ENCODE peak calls at places on chromosomes 4 and X, in eight cellular contexts. V is GM23338, W is neural progenitor cell, K is hepatocyte, S is fibroblast of lung, O is IMR-90, G is A549, J is mesenchymal stem cell. N is an unnamed sample.

GRCh38 chr4:172547724-172548123 is 620.9 kb upstream of the GALNT7 start:
- DNase-seq in V (no peak), W (no peak), K (no peak), S (no peak), O (no peak), G (no peak), J (peak), N (no peak)

GRCh38 chr4:1357356-1358248 is 10.6 kb downstream of the UVSSA start:
- DNase-seq in V (no peak), W (no peak), K (no peak), S (no peak), O (no peak), G (no peak), J (no peak), N (no peak)

GRCh38 chrX:11478036-11478435 is 184.8 kb downstream of the AMELX start:
- DNase-seq in V (no peak), W (no peak), K (no peak), S (no peak), O (no peak), G (no peak), J (peak), N (no peak)

GRCh38 chr4:146329042-146329716 is 114.8 kb downstream of the REELD1 start:
- DNase-seq in V (no peak), W (no peak), K (no peak), S (peak), O (peak), G (no peak), J (peak), N (peak)

GRCh38 chrX:118961866-118962560 is 12.4 kb upstream of the LONRF3 start:
- DNase-seq in V (no peak), W (no peak), K (no peak), S (no peak), O (no peak), G (no peak), J (no peak), N (no peak)

GRCh38 chrX:120840826-120841225 is 34.8 kb downstream of the CT47B1 start:
- DNase-seq in V (no peak), W (no peak), K (no peak), S (peak), O (no peak), G (no peak), J (no peak), N (peak)

GRCh38 chr4:77193511-77194236 is 36.7 kb downstream of the CCNG2 start:
- DNase-seq in V (peak), W (peak), K (no peak), S (no peak), O (no peak), G (no peak), J (peak), N (no peak)

GRCh38 chrX:137549846-137550534 is 15.9 kb upstream of the ZIC3 start:
- DNase-seq in V (peak), W (peak), K (no peak), S (no peak), O (no peak), G (no peak), J (no peak), N (no peak)

GRCh38 chr4:139574641-139575040 is 18.6 kb upstream of the SETD7 start:
- DNase-seq in V (no peak), W (no peak), K (no peak), S (no peak), O (no peak), G (no peak), J (no peak), N (no peak)

GRCh38 chr4:150265806-150266205 is 187.6 kb downstream of the DCLK2 start:
- DNase-seq in V (no peak), W (no peak), K (no peak), S (peak), O (no peak), G (no peak), J (no peak), N (peak)

GRCh38 chrX:22968494-22968893 is 31.3 kb upstream of the DDX53 start:
- DNase-seq in V (peak), W (no peak), K (no peak), S (no peak), O (no peak), G (no peak), J (no peak), N (no peak)

GRCh38 chrX:74420194-74421035 is 878 bp upstream of the SLC16A2 start:
- DNase-seq in V (peak), W (peak), K (peak), S (peak), O (peak), G (peak), J (peak), N (peak)

GRCh38 chr4:119626420-119626819 is 2.2 kb downstream of the PDE5A start:
- DNase-seq in V (no peak), W (no peak), K (no peak), S (no peak), O (no peak), G (no peak), J (peak), N (no peak)

GRCh38 chrX:120450163-120450562 is 18.9 kb downstream of the LAMP2 start:
- DNase-seq in V (peak), W (peak), K (no peak), S (no peak), O (no peak), G (no peak), J (no peak), N (no peak)

GRCh38 chr4:10102193-10102980 is 14.2 kb downstream of the WDR1 start:
- DNase-seq in V (no peak), W (peak), K (no peak), S (peak), O (no peak), G (no peak), J (no peak), N (no peak)

GRCh38 chr4:152316969-152317368 is 218.9 kb downstream of the FBXW7 start:
- DNase-seq in V (no peak), W (no peak), K (no peak), S (peak), O (peak), G (no peak), J (peak), N (peak)

GRCh38 chr4:158280856-158281255 is 70.6 kb downstream of the TMEM144 start:
- DNase-seq in V (no peak), W (no peak), K (no peak), S (no peak), O (no peak), G (no peak), J (no peak), N (no peak)

GRCh38 chr4:74311696-74312313 is 3.5 kb downstream of the EPGN start:
- DNase-seq in V (peak), W (peak), K (peak), S (peak), O (peak), G (peak), J (peak), N (peak)

GRCh38 chr4:20805716-20806115 is 105.5 kb downstream of the PACRGL start:
- DNase-seq in V (no peak), W (no peak), K (no peak), S (no peak), O (no peak), G (no peak), J (no peak), N (no peak)

GRCh38 chr4:175998782-175999181 is 66.9 kb upstream of the WDR17 start:
- DNase-seq in V (peak), W (peak), K (no peak), S (no peak), O (no peak), G (no peak), J (no peak), N (peak)

GRCh38 chrX:54640721-54641120 is 110.7 kb downstream of the GNL3L start:
- DNase-seq in V (peak), W (no peak), K (peak), S (no peak), O (no peak), G (no peak), J (peak), N (no peak)

GRCh38 chr4:163895369-163896005 is 401.0 kb downstream of the TMA16 start:
- DNase-seq in V (no peak), W (no peak), K (no peak), S (no peak), O (no peak), G (no peak), J (no peak), N (no peak)

GRCh38 chr4:179595671-179596410 is 2153.6 kb upstream of the AGA start:
- DNase-seq in V (no peak), W (no peak), K (no peak), S (peak), O (peak), G (no peak), J (peak), N (peak)

GRCh38 chrX:102154218-102154860 is 1.4 kb downstream of the BEX5 start:
- DNase-seq in V (peak), W (peak), K (no peak), S (no peak), O (no peak), G (no peak), J (no peak), N (no peak)

GRCh38 chr4:55078987-55079386 is 46.4 kb downstream of the KDR start:
- DNase-seq in V (no peak), W (peak), K (no peak), S (peak), O (peak), G (no peak), J (no peak), N (peak)

GRCh38 chr4:38230121-38230728 is 270.0 kb downstream of the PTTG2 start:
- DNase-seq in V (no peak), W (no peak), K (peak), S (no peak), O (no peak), G (no peak), J (peak), N (no peak)

GRCh38 chr4:81257021-81257420 is 42.0 kb upstream of the PRKG2 start:
- DNase-seq in V (no peak), W (no peak), K (no peak), S (peak), O (peak), G (no peak), J (no peak), N (peak)

GRCh38 chr4:3703677-3704521 is 62.3 kb upstream of the ADRA2C start:
- DNase-seq in V (peak), W (peak), K (no peak), S (no peak), O (no peak), G (no peak), J (no peak), N (no peak)

GRCh38 chr4:2261110-2261852 is 628 bp downstream of the MXD4 start:
- DNase-seq in V (peak), W (peak), K (peak), S (peak), O (peak), G (peak), J (peak), N (peak)

GRCh38 chr4:26029512-26030131 is 115.6 kb downstream of the SMIM20 start:
- DNase-seq in V (no peak), W (peak), K (no peak), S (no peak), O (no peak), G (no peak), J (no peak), N (no peak)

GRCh38 chrX:132671229-132671641 is 182.4 kb upstream of the MBNL3 start:
- DNase-seq in V (peak), W (peak), K (no peak), S (peak), O (peak), G (no peak), J (peak), N (peak)

GRCh38 chr4:184481544-184481943 is 7.2 kb upstream of the IRF2 start:
- DNase-seq in V (no peak), W (no peak), K (no peak), S (no peak), O (no peak), G (no peak), J (no peak), N (no peak)
- H3K4me2 ChIP-seq in V (no peak), W (no peak), K (no peak), S (no peak), O (no peak), G (no peak), J (no peak), N (no peak)

DNA sequence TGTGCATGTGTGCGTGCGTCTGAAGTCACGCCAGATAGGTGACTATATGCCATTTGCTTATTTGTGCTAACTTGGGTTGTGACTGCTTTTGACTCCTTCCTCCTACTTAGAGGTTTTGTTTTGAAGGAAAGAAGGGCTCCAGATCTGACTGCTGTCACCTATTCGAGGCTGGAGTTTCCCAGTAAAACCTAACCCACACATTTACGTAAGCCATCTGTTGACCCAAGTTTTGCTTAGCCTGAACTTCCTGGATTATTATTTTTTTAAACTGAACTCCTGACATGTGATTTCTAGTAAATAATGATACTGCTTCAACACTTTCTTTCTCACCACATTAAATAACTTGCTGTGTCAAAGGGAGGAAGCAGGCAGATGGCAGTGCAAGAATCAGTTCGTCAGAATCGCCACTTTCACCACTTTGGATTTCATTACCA is 41.5 kb downstream of the DTHD1 start:
- DNase-seq in V (no peak), W (no peak), K (no peak), S (no peak), O (no peak), G (no peak), J (no peak), N (no peak)
- H3K4me2 ChIP-seq in V (no peak), W (no peak), K (no peak), S (no peak), O (no peak), G (no peak), J (no peak), N (no peak)

GRCh38 chr4:112213091-112213490 is 18.5 kb upstream of the AP1AR start:
- DNase-seq in V (no peak), W (no peak), K (peak), S (peak), O (no peak), G (no peak), J (no peak), N (no peak)

GRCh38 chr4:112219826-112220366 is 11.7 kb upstream of the AP1AR start:
- DNase-seq in V (no peak), W (no peak), K (no peak), S (no peak), O (no peak), G (no peak), J (no peak), N (no peak)

GRCh38 chr4:112210777-112211176 is 20.8 kb upstream of the AP1AR start:
- DNase-seq in V (no peak), W (no peak), K (no peak), S (no peak), O (no peak), G (no peak), J (no peak), N (no peak)

GRCh38 chr4:112213850-112214249 is 17.7 kb upstream of the AP1AR start:
- DNase-seq in V (no peak), W (no peak), K (no peak), S (peak), O (peak), G (no peak), J (peak), N (peak)

GRCh38 chr4:112214397-112215264 is 17.0 kb upstream of the AP1AR start:
- DNase-seq in V (peak), W (no peak), K (peak), S (peak), O (peak), G (peak), J (peak), N (peak)
- H3K4me2 ChIP-seq in V (no peak), W (no peak), K (no peak), S (peak), O (no peak), G (no peak), J (no peak), N (no peak)

DNA sequence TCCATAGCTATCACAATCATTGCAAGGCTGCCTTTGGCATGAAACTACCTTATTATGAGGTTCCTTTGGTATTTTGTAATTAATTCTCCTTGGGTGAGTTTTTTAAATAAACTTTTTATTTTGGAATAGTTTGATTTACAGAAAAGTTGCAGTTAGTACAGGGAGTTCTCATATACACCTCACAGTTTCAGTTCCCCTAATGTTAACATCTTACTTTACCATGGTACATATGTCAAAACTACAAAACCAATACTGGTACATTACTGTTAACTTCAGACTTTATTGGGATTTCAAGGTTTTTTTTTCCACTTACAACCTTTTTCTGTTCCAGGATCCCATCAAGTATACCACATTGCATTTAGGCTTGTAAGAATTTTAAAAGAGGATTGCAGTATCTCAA is 52.0 kb upstream of the RGN start:
- DNase-seq in V (no peak), W (no peak), K (no peak), S (no peak), O (no peak), G (no peak), J (no peak), N (no peak)
- H3K4me2 ChIP-seq in V (no peak), W (no peak), K (no peak), S (no peak), O (no peak), G (no peak), J (no peak), N (no peak)

GRCh38 chrX:123422875-123423274 is 238.8 kb downstream of the GRIA3 start:
- DNase-seq in V (peak), W (peak), K (peak), S (peak), O (peak), G (peak), J (peak), N (no peak)

GRCh38 chrX:123424546-123424945 is 240.5 kb downstream of the GRIA3 start:
- DNase-seq in V (no peak), W (no peak), K (no peak), S (peak), O (peak), G (no peak), J (peak), N (peak)

GRCh38 chrX:123425471-123425870 is 241.4 kb downstream of the GRIA3 start:
- DNase-seq in V (no peak), W (no peak), K (no peak), S (no peak), O (no peak), G (no peak), J (no peak), N (no peak)

GRCh38 chrX:123425904-123426303 is 241.8 kb downstream of the GRIA3 start:
- DNase-seq in V (no peak), W (no peak), K (no peak), S (peak), O (no peak), G (no peak), J (no peak), N (peak)
- H3K4me2 ChIP-seq in V (no peak), W (no peak), K (no peak), S (peak), O (no peak), G (no peak), J (no peak), N (peak)

GRCh38 chr4:52823478-52824092 is 38.5 kb upstream of the RASL11B start:
- DNase-seq in V (no peak), W (no peak), K (no peak), S (peak), O (peak), G (no peak), J (peak), N (peak)

GRCh38 chr4:52822583-52823477 is 39.3 kb upstream of the RASL11B start:
- DNase-seq in V (no peak), W (no peak), K (no peak), S (peak), O (peak), G (no peak), J (peak), N (peak)

GRCh38 chr4:52824270-52824602 is 37.9 kb upstream of the RASL11B start:
- DNase-seq in V (no peak), W (no peak), K (no peak), S (no peak), O (no peak), G (no peak), J (no peak), N (no peak)

GRCh38 chr4:52824603-52825310 is 37.4 kb upstream of the RASL11B start:
- DNase-seq in V (no peak), W (peak), K (peak), S (peak), O (peak), G (no peak), J (peak), N (peak)

GRCh38 chr4:52825311-52826090 is 36.6 kb upstream of the RASL11B start:
- DNase-seq in V (no peak), W (no peak), K (no peak), S (no peak), O (peak), G (no peak), J (peak), N (no peak)
- H3K4me2 ChIP-seq in V (no peak), W (no peak), K (no peak), S (no peak), O (peak), G (no peak), J (no peak), N (peak)

GRCh38 chrX:130263016-130263415 is 5.7 kb downstream of the ZNF280C start:
- DNase-seq in V (no peak), W (no peak), K (no peak), S (no peak), O (peak), G (no peak), J (no peak), N (no peak)

GRCh38 chrX:130260316-130260715 is 8.4 kb downstream of the ZNF280C start:
- DNase-seq in V (no peak), W (no peak), K (no peak), S (peak), O (peak), G (no peak), J (peak), N (peak)

GRCh38 chrX:130264573-130264972 is 4.1 kb downstream of the ZNF280C start:
- DNase-seq in V (no peak), W (no peak), K (no peak), S (peak), O (peak), G (no peak), J (no peak), N (no peak)

DNA sequence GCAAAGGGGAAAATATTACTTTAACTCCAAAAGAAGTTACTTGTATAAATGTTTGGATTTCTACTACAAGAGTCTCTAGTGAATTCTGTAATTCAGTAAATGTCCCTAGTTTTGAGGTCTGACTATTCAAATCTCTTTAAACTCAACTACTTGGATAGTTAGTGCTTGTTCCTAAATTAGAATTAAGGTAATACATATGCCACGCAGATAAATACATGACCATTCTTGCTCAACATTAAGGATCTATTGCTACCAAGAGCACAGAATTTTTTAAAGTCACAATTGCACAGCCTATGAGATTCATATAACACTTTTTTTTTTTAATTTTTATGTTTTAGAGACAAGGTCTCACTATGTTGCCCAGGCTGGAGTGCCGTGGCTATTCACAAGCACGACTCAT is 7.2 kb downstream of the ZNF280C start:
- DNase-seq in V (no peak), W (no peak), K (no peak), S (no peak), O (no peak), G (no peak), J (no peak), N (no peak)
- H3K4me2 ChIP-seq in V (no peak), W (no peak), K (no peak), S (no peak), O (no peak), G (no peak), J (no peak), N (no peak)

N was measured in astrocyte.